ENCODE peak calls at places on chromosome X, in five cellular contexts. One of them, this sample, is unnamed.

GRCh38 chrX:14032383-14032782 is 2.7 kb upstream of the GEMIN8 start:
- DNase-seq in NCI-H1092 treated with DMSO at 0.1 percent for 48 hours: peak; percentile 60
- DNase-seq in mammary epithelial cell: peak; percentile 39
- DNase-seq in ureter: peak; percentile 62
- DNase-seq in progenitor cell of endocrine pancreas: no peak
- DNase-seq in this sample: peak; percentile 27

GRCh38 chrX:139559383-139560042 is 29.0 kb downstream of the F9 start:
- DNase-seq in NCI-H1092 treated with DMSO at 0.1 percent for 48 hours: peak; percentile 14
- DNase-seq in mammary epithelial cell: peak; percentile 48
- DNase-seq in progenitor cell of endocrine pancreas: peak; percentile 30
- DNase-seq in ureter: peak; percentile 47
- DNase-seq in this sample: no peak

GRCh38 chrX:114800719-114801118 is 216.7 kb downstream of the IL13RA2 start:
- DNase-seq in progenitor cell of endocrine pancreas: no peak
- DNase-seq in ureter: no peak
- DNase-seq in mammary epithelial cell: peak; percentile 67
- DNase-seq in NCI-H1092 treated with DMSO at 0.1 percent for 48 hours: no peak
- DNase-seq in this sample: no peak

GRCh38 chrX:94721386-94721785 is 1047.4 kb downstream of the FAM133A start:
- DNase-seq in progenitor cell of endocrine pancreas: no peak
- DNase-seq in mammary epithelial cell: no peak
- DNase-seq in ureter: no peak
- DNase-seq in NCI-H1092 treated with DMSO at 0.1 percent for 48 hours: no peak
- DNase-seq in this sample: no peak

GRCh38 chrX:17590892-17591740 is 146.2 kb upstream of the SCML1 start:
- DNase-seq in mammary epithelial cell: peak; percentile 64
- DNase-seq in NCI-H1092 treated with DMSO at 0.1 percent for 48 hours: peak; percentile 68
- DNase-seq in progenitor cell of endocrine pancreas: peak; percentile 51
- DNase-seq in ureter: peak; percentile 71
- DNase-seq in this sample: peak; percentile 56

GRCh38 chrX:74613350-74614192 is 853 bp downstream of the RLIM start:
- DNase-seq in progenitor cell of endocrine pancreas: no peak
- DNase-seq in ureter: no peak
- DNase-seq in NCI-H1092 treated with DMSO at 0.1 percent for 48 hours: peak; percentile 58
- DNase-seq in mammary epithelial cell: peak; percentile 24
- DNase-seq in this sample: peak; percentile 11

GRCh38 chrX:136200466-136200865 is 50.7 kb downstream of the MAP7D3 start:
- DNase-seq in NCI-H1092 treated with DMSO at 0.1 percent for 48 hours: no peak
- DNase-seq in ureter: no peak
- DNase-seq in progenitor cell of endocrine pancreas: no peak
- DNase-seq in mammary epithelial cell: peak; percentile 11
- DNase-seq in this sample: no peak

GRCh38 chrX:72366178-72366577 is 60.5 kb upstream of the CITED1 start:
- DNase-seq in progenitor cell of endocrine pancreas: no peak
- DNase-seq in ureter: no peak
- DNase-seq in NCI-H1092 treated with DMSO at 0.1 percent for 48 hours: no peak
- DNase-seq in mammary epithelial cell: no peak
- DNase-seq in this sample: no peak

This sample was measured in COR-L47.